ENCODE peak calls at places on chromosomes 12 and 14, in nine cellular contexts. One of them, this sample, is unnamed.

GRCh38 chr14:26415618-26416123 is 182.2 kb downstream of the NOVA1 start:
- DNase-seq in tibial nerve: peak; percentile 77
- DNase-seq in A549: no peak
- DNase-seq in upper lobe of left lung: no peak
- DNase-seq in transverse colon: peak; percentile 64
- DNase-seq in SK-N-SH: no peak
- DNase-seq in sigmoid colon: peak; percentile 94
- DNase-seq in stomach: peak; percentile 33
- DNase-seq in GM12878: no peak
- DNase-seq in this sample: peak; percentile 54

GRCh38 chr14:89284368-89285058 is 132.5 kb downstream of the FOXN3 start:
- DNase-seq in tibial nerve: no peak
- DNase-seq in A549: no peak
- DNase-seq in upper lobe of left lung: no peak
- DNase-seq in transverse colon: no peak
- DNase-seq in SK-N-SH: no peak
- DNase-seq in sigmoid colon: no peak
- DNase-seq in stomach: peak; percentile 40
- DNase-seq in GM12878: no peak
- DNase-seq in this sample: no peak

GRCh38 chr12:6380141-6381121 is 3.5 kb upstream of the LTBR start:
- DNase-seq in tibial nerve: no peak
- DNase-seq in A549: no peak
- DNase-seq in upper lobe of left lung: peak; percentile 70
- DNase-seq in transverse colon: no peak
- DNase-seq in SK-N-SH: no peak
- DNase-seq in sigmoid colon: no peak
- DNase-seq in stomach: no peak
- DNase-seq in GM12878: no peak
- DNase-seq in this sample: no peak

GRCh38 chr12:14893471-14894250 is 8.0 kb upstream of the MGP start:
- DNase-seq in tibial nerve: no peak
- DNase-seq in A549: no peak
- DNase-seq in upper lobe of left lung: no peak
- DNase-seq in transverse colon: no peak
- DNase-seq in SK-N-SH: no peak
- DNase-seq in sigmoid colon: no peak
- DNase-seq in stomach: no peak
- DNase-seq in GM12878: no peak
- DNase-seq in this sample: no peak

GRCh38 chr14:89617471-89618291 is 200.6 kb upstream of the FOXN3 start:
- DNase-seq in tibial nerve: peak; percentile 16
- DNase-seq in A549: no peak
- DNase-seq in upper lobe of left lung: peak; percentile 44
- DNase-seq in transverse colon: peak; percentile 59
- DNase-seq in SK-N-SH: peak; percentile 66
- DNase-seq in sigmoid colon: no peak
- DNase-seq in stomach: peak; percentile 45
- DNase-seq in GM12878: no peak
- DNase-seq in this sample: no peak

GRCh38 chr12:125132698-125133400 is 67.6 kb downstream of the AACS start:
- DNase-seq in tibial nerve: no peak
- DNase-seq in A549: no peak
- DNase-seq in upper lobe of left lung: no peak
- DNase-seq in transverse colon: no peak
- DNase-seq in SK-N-SH: no peak
- DNase-seq in sigmoid colon: no peak
- DNase-seq in stomach: no peak
- DNase-seq in GM12878: no peak
- DNase-seq in this sample: no peak

GRCh38 chr12:104475269-104475668 is 18.5 kb downstream of the CHST11 start:
- DNase-seq in tibial nerve: no peak
- DNase-seq in A549: no peak
- DNase-seq in upper lobe of left lung: no peak
- DNase-seq in transverse colon: no peak
- DNase-seq in SK-N-SH: no peak
- DNase-seq in sigmoid colon: no peak
- DNase-seq in stomach: no peak
- DNase-seq in GM12878: no peak
- DNase-seq in this sample: no peak

GRCh38 chr12:76249501-76249900 is 98.7 kb downstream of the BBS10 start:
- DNase-seq in tibial nerve: no peak
- DNase-seq in A549: no peak
- DNase-seq in upper lobe of left lung: no peak
- DNase-seq in transverse colon: no peak
- DNase-seq in SK-N-SH: no peak
- DNase-seq in sigmoid colon: no peak
- DNase-seq in stomach: no peak
- DNase-seq in GM12878: no peak
- DNase-seq in this sample: no peak

GRCh38 chr12:120825337-120825736 is 78.8 kb downstream of the SPPL3 start:
- DNase-seq in tibial nerve: no peak
- DNase-seq in A549: no peak
- DNase-seq in upper lobe of left lung: no peak
- DNase-seq in transverse colon: no peak
- DNase-seq in SK-N-SH: no peak
- DNase-seq in sigmoid colon: no peak
- DNase-seq in stomach: no peak
- DNase-seq in GM12878: no peak
- DNase-seq in this sample: no peak

GRCh38 chr12:108273217-108273616 is 65.9 kb downstream of the CMKLR1 start:
- DNase-seq in tibial nerve: no peak
- DNase-seq in A549: no peak
- DNase-seq in upper lobe of left lung: no peak
- DNase-seq in transverse colon: no peak
- DNase-seq in SK-N-SH: peak; percentile 42
- DNase-seq in sigmoid colon: no peak
- DNase-seq in stomach: no peak
- DNase-seq in GM12878: no peak
- DNase-seq in this sample: no peak

GRCh38 chr12:95942106-95942531 is 295 bp downstream of the CCDC38 start:
- DNase-seq in tibial nerve: no peak
- DNase-seq in A549: peak; percentile 27
- DNase-seq in upper lobe of left lung: no peak
- DNase-seq in transverse colon: no peak
- DNase-seq in SK-N-SH: no peak
- DNase-seq in sigmoid colon: no peak
- DNase-seq in stomach: no peak
- DNase-seq in GM12878: no peak
- DNase-seq in this sample: no peak

GRCh38 chr12:12819752-12820311 is 6.7 kb downstream of the DDX47 start:
- DNase-seq in tibial nerve: no peak
- DNase-seq in A549: peak; percentile 50
- DNase-seq in upper lobe of left lung: no peak
- DNase-seq in transverse colon: no peak
- DNase-seq in SK-N-SH: no peak
- DNase-seq in sigmoid colon: no peak
- DNase-seq in stomach: no peak
- DNase-seq in GM12878: no peak
- DNase-seq in this sample: no peak

GRCh38 chr12:101671157-101671791 is 26.2 kb upstream of the CHPT1 start:
- DNase-seq in tibial nerve: no peak
- DNase-seq in A549: no peak
- DNase-seq in upper lobe of left lung: peak; percentile 56
- DNase-seq in transverse colon: peak; percentile 44
- DNase-seq in SK-N-SH: no peak
- DNase-seq in sigmoid colon: no peak
- DNase-seq in stomach: peak; percentile 38
- DNase-seq in GM12878: peak; percentile 36
- DNase-seq in this sample: no peak

GRCh38 chr14:66069830-66070541 is 416.2 kb upstream of the CCDC196 start:
- DNase-seq in tibial nerve: no peak
- DNase-seq in A549: no peak
- DNase-seq in upper lobe of left lung: no peak
- DNase-seq in transverse colon: no peak
- DNase-seq in SK-N-SH: no peak
- DNase-seq in sigmoid colon: no peak
- DNase-seq in stomach: no peak
- DNase-seq in GM12878: no peak
- DNase-seq in this sample: no peak

GRCh38 chr14:89660183-89660582 is 243.2 kb upstream of the FOXN3 start:
- DNase-seq in tibial nerve: no peak
- DNase-seq in A549: no peak
- DNase-seq in upper lobe of left lung: no peak
- DNase-seq in transverse colon: no peak
- DNase-seq in SK-N-SH: peak; percentile 55
- DNase-seq in sigmoid colon: no peak
- DNase-seq in stomach: no peak
- DNase-seq in GM12878: no peak
- DNase-seq in this sample: peak; percentile 44

GRCh38 chr14:103023881-103024473 is 33.4 kb downstream of the CDC42BPB start:
- DNase-seq in tibial nerve: no peak
- DNase-seq in A549: no peak
- DNase-seq in upper lobe of left lung: no peak
- DNase-seq in transverse colon: no peak
- DNase-seq in SK-N-SH: peak; percentile 61
- DNase-seq in sigmoid colon: no peak
- DNase-seq in stomach: no peak
- DNase-seq in GM12878: no peak
- DNase-seq in this sample: no peak

GRCh38 chr14:24274101-24274543 is 2.7 kb upstream of the RABGGTA start:
- DNase-seq in tibial nerve: no peak
- DNase-seq in A549: no peak
- DNase-seq in upper lobe of left lung: peak; percentile 79
- DNase-seq in transverse colon: no peak
- DNase-seq in SK-N-SH: no peak
- DNase-seq in sigmoid colon: no peak
- DNase-seq in stomach: peak; percentile 63
- DNase-seq in GM12878: peak; percentile 93
- DNase-seq in this sample: no peak

GRCh38 chr14:24275524-24276139 is 4.2 kb upstream of the RABGGTA start:
- DNase-seq in tibial nerve: no peak
- DNase-seq in A549: no peak
- DNase-seq in upper lobe of left lung: no peak
- DNase-seq in transverse colon: no peak
- DNase-seq in SK-N-SH: no peak
- DNase-seq in sigmoid colon: no peak
- DNase-seq in stomach: no peak
- DNase-seq in GM12878: no peak
- DNase-seq in this sample: no peak

GRCh38 chr14:24280797-24281460 is 9.5 kb upstream of the RABGGTA start:
- DNase-seq in tibial nerve: no peak
- DNase-seq in A549: no peak
- DNase-seq in upper lobe of left lung: no peak
- DNase-seq in transverse colon: no peak
- DNase-seq in SK-N-SH: no peak
- DNase-seq in sigmoid colon: no peak
- DNase-seq in stomach: no peak
- DNase-seq in GM12878: no peak
- DNase-seq in this sample: no peak

GRCh38 chr14:24279301-24280186 is 8.1 kb upstream of the RABGGTA start:
- DNase-seq in tibial nerve: no peak
- DNase-seq in A549: no peak
- DNase-seq in upper lobe of left lung: peak; percentile 42
- DNase-seq in transverse colon: no peak
- DNase-seq in SK-N-SH: peak; percentile 67
- DNase-seq in sigmoid colon: no peak
- DNase-seq in stomach: no peak
- DNase-seq in GM12878: peak; percentile 64
- DNase-seq in this sample: no peak

GRCh38 chr14:24277606-24278321 is 6.4 kb upstream of the RABGGTA start:
- DNase-seq in tibial nerve: no peak
- DNase-seq in A549: no peak
- DNase-seq in upper lobe of left lung: peak; percentile 68
- DNase-seq in transverse colon: peak; percentile 24
- DNase-seq in SK-N-SH: no peak
- DNase-seq in sigmoid colon: no peak
- DNase-seq in stomach: no peak
- DNase-seq in GM12878: no peak
- DNase-seq in this sample: no peak
- TF ChIP-seq EP300 in tibial nerve: peak; percentile 45
- TF ChIP-seq EP300 in A549: no peak
- TF ChIP-seq EP300 in upper lobe of left lung: no peak
- TF ChIP-seq EP300 in transverse colon: no peak
- TF ChIP-seq EP300 in SK-N-SH: no peak
- TF ChIP-seq EP300 in sigmoid colon: no peak
- TF ChIP-seq EP300 in stomach: no peak
- TF ChIP-seq EP300 in GM12878: no peak
- TF ChIP-seq EP300 in this sample: no peak

DNA sequence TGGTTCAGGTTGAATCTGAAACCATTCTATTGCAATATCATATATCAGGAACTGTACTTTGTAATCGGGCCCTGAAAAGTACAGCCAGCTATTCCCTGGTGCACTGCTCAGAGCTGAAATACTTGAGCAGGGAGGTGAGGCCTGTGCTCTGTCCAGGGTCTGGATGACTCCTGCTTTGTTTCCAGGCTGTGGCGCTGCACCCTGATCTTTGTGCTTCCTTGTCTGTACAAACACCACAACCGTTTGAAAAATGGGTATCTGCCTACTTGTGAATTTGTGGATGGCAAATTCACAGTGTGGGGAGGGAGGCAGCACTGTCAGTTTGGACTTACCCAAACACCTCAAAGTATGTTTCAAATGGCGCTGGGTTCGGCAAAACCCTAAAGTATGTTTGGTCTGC is 155.4 kb upstream of the FAR2 start:
- DNase-seq in tibial nerve: no peak
- DNase-seq in A549: no peak
- DNase-seq in upper lobe of left lung: no peak
- DNase-seq in transverse colon: no peak
- DNase-seq in SK-N-SH: no peak
- DNase-seq in sigmoid colon: no peak
- DNase-seq in stomach: no peak
- DNase-seq in GM12878: no peak
- DNase-seq in this sample: no peak
- TF ChIP-seq CTCF in tibial nerve: no peak
- TF ChIP-seq CTCF in A549: no peak
- TF ChIP-seq CTCF in upper lobe of left lung: no peak
- TF ChIP-seq CTCF in transverse colon: no peak
- TF ChIP-seq CTCF in SK-N-SH: no peak
- TF ChIP-seq CTCF in sigmoid colon: no peak
- TF ChIP-seq CTCF in stomach: no peak
- TF ChIP-seq CTCF in GM12878: no peak
- TF ChIP-seq CTCF in this sample: no peak

DNA sequence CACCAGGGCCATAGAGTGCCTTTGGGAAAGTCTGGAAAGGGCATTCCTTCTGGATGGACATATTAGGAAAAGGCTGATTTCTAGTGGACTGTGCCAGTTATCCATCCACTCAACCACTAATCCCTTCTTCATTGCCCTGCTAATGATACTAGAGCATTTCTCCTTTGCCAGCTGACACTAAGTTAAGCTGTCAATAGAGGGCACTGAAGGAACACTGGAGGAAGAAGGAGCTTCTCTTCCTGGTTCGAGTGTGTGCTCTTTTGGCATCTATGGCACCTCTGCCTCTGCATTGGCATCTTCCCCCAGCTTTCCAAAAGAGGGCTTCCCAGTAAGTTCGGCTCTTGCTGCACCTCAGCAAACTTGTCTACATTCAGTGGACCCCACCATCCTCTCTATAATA is 165.4 kb downstream of the DERA start:
- DNase-seq in tibial nerve: no peak
- DNase-seq in A549: peak; percentile 28
- DNase-seq in upper lobe of left lung: no peak
- DNase-seq in transverse colon: no peak
- DNase-seq in SK-N-SH: peak; percentile 17
- DNase-seq in sigmoid colon: no peak
- DNase-seq in stomach: no peak
- DNase-seq in GM12878: no peak
- DNase-seq in this sample: no peak
- TF ChIP-seq EP300 in tibial nerve: no peak
- TF ChIP-seq EP300 in A549: no peak
- TF ChIP-seq EP300 in upper lobe of left lung: no peak
- TF ChIP-seq EP300 in transverse colon: no peak
- TF ChIP-seq EP300 in SK-N-SH: no peak
- TF ChIP-seq EP300 in sigmoid colon: no peak
- TF ChIP-seq EP300 in stomach: no peak
- TF ChIP-seq EP300 in GM12878: no peak
- TF ChIP-seq EP300 in this sample: no peak

GRCh38 chr12:66103011-66103913 is 27.3 kb downstream of the LLPH start:
- DNase-seq in tibial nerve: no peak
- DNase-seq in A549: no peak
- DNase-seq in upper lobe of left lung: no peak
- DNase-seq in transverse colon: no peak
- DNase-seq in SK-N-SH: no peak
- DNase-seq in sigmoid colon: no peak
- DNase-seq in stomach: no peak
- DNase-seq in GM12878: no peak
- DNase-seq in this sample: no peak
- TF ChIP-seq CTCF in tibial nerve: no peak
- TF ChIP-seq CTCF in A549: no peak
- TF ChIP-seq CTCF in upper lobe of left lung: no peak
- TF ChIP-seq CTCF in transverse colon: no peak
- TF ChIP-seq CTCF in SK-N-SH: peak; percentile 31
- TF ChIP-seq CTCF in sigmoid colon: no peak
- TF ChIP-seq CTCF in stomach: no peak
- TF ChIP-seq CTCF in GM12878: peak; percentile 1
- TF ChIP-seq CTCF in this sample: no peak